ENCODE peak calls at places on chromosomes 12 and 14, in four cellular contexts. I is K562, L is HepG2, P is H1. G is an unnamed sample.

GRCh38 chr14:23119362-23120327 is 590 bp upstream of the CEBPE start:
- DNase-seq in L (no peak), P (no peak), I (no peak), G (no peak)

GRCh38 chr12:98198261-98198982 is 317.0 kb upstream of the TMPO start:
- DNase-seq in I (no peak), P (no peak), L (no peak), G (no peak)

GRCh38 chr12:115224031-115224430 is 540.1 kb upstream of the TBX3 start:
- DNase-seq in I (no peak), L (peak), P (no peak), G (no peak)

GRCh38 chr14:62289471-62289870 is 527.3 kb downstream of the SNAPC1 start:
- DNase-seq in L (no peak), I (no peak), P (no peak), G (no peak)

GRCh38 chr14:75884198-75884611 is 97.6 kb downstream of the TGFB3 start:
- DNase-seq in I (no peak), L (no peak), P (no peak), G (no peak)

GRCh38 chr12:2396448-2396871 is 343.7 kb downstream of the CACNA1C start:
- DNase-seq in P (no peak), L (no peak), I (no peak), G (no peak)

GRCh38 chr12:98418357-98419075 is 96.9 kb upstream of the TMPO start:
- DNase-seq in L (no peak), P (no peak), I (peak), G (no peak)

GRCh38 chr12:89016970-89017778 is 335.1 kb downstream of the DUSP6 start:
- DNase-seq in I (peak), L (peak), P (peak), G (no peak)

GRCh38 chr12:57430117-57430930 is 519 bp downstream of the R3HDM2 start:
- DNase-seq in L (no peak), P (peak), I (no peak), G (no peak)

GRCh38 chr14:69673578-69674305 is 62.3 kb downstream of the SUSD6 start:
- DNase-seq in I (no peak), P (no peak), L (no peak), G (no peak)

GRCh38 chr12:50569321-50569720 is 64.5 kb downstream of the DIP2B start:
- DNase-seq in P (no peak), L (no peak), I (no peak), G (no peak)

GRCh38 chr12:101117842-101118241 is 92.2 kb downstream of the SLC5A8 start:
- DNase-seq in I (no peak), L (no peak), P (no peak), G (no peak)

GRCh38 chr14:78848234-78848820 is 678.2 kb downstream of the NRXN3 start:
- DNase-seq in P (peak), L (peak), I (peak), G (no peak)

GRCh38 chr14:96403409-96403808 is 11.5 kb downstream of the AK7 start:
- DNase-seq in L (no peak), P (no peak), I (no peak), G (no peak)

GRCh38 chr12:88960213-88960878 is 380.1 kb upstream of the KITLG start:
- DNase-seq in L (peak), P (no peak), I (no peak), G (no peak)

GRCh38 chr14:55432628-55433027 is 7.8 kb downstream of the TBPL2 start:
- DNase-seq in L (no peak), I (no peak), P (no peak), G (no peak)

GRCh38 chr12:109212460-109213115 is 96.2 kb downstream of the ACACB start:
- DNase-seq in I (no peak), P (no peak), L (no peak), G (no peak)

GRCh38 chr12:48187916-48188695 is 4.7 kb downstream of the CCDC184 start:
- DNase-seq in I (no peak), P (no peak), L (no peak), G (no peak)

GRCh38 chr12:51448618-51449256 is 24.1 kb downstream of the SLC4A8 start:
- DNase-seq in I (no peak), P (no peak), L (no peak), G (no peak)

GRCh38 chr12:34393821-34394150 is 371.5 kb downstream of the ALG10 start:
- DNase-seq in I (no peak), L (no peak), P (no peak), G (no peak)

GRCh38 chr12:53838978-53839377 is 87.2 kb upstream of the CISTR start:
- DNase-seq in L (no peak), P (no peak), I (no peak), G (no peak)

GRCh38 chr12:50201987-50202521 is 34.9 kb upstream of the CERS5 start:
- DNase-seq in I (no peak), L (no peak), P (no peak), G (no peak)

GRCh38 chr12:72444125-72444524 is 172.0 kb downstream of the TRHDE start:
- DNase-seq in P (no peak), L (no peak), I (no peak), G (no peak)

GRCh38 chr12:32270818-32271710 is 128.3 kb upstream of the FGD4 start:
- DNase-seq in I (no peak), P (no peak), L (peak), G (no peak)

GRCh38 chr14:28773917-28774691 is 7.5 kb downstream of the FOXG1 start:
- DNase-seq in I (peak), P (peak), L (no peak), G (no peak)

GRCh38 chr12:106112094-106112822 is 26.5 kb downstream of the NUAK1 start:
- DNase-seq in P (no peak), I (no peak), L (no peak), G (no peak)

GRCh38 chr14:92121207-92121669 is 268 bp downstream of the NDUFB1 start:
- DNase-seq in I (peak), P (no peak), L (peak), G (no peak)

GRCh38 chr12:15754233-15754632 is 35.0 kb downstream of the EPS8 start:
- DNase-seq in L (no peak), P (no peak), I (no peak), G (no peak)

GRCh38 chr14:90568405-90568804 is 171.6 kb downstream of the CALM1 start:
- DNase-seq in L (no peak), P (no peak), I (no peak), G (no peak)

GRCh38 chr12:68451261-68452091 is 119.3 kb upstream of the MDM1 start:
- DNase-seq in P (no peak), I (peak), L (no peak), G (peak)

GRCh38 chr12:70849265-70849960 is 71.1 kb downstream of the PTPRR start:
- DNase-seq in I (peak), L (peak), P (no peak), G (no peak)

GRCh38 chr12:132687211-132688164 is at the start of the genes POLE and PXMP2:
- DNase-seq in L (peak), I (peak), P (peak), G (peak)

GRCh38 chr14:105525861-105526780 is at the start of gene TMEM121:
- DNase-seq in P (peak), I (peak), L (no peak), G (no peak)

GRCh38 chr14:97458302-97459137 is 661.3 kb downstream of the VRK1 start:
- DNase-seq in I (no peak), P (peak), L (no peak), G (no peak)

GRCh38 chr12:130162267-130162666 is at the start of gene FZD10:
- DNase-seq in L (no peak), P (peak), I (no peak), G (no peak)

GRCh38 chr14:92549853-92550244 is 36.3 kb downstream of the RIN3 start:
- DNase-seq in I (no peak), L (no peak), P (no peak), G (no peak)

GRCh38 chr12:85779768-85780167 is 56.4 kb downstream of the RASSF9 start:
- DNase-seq in P (no peak), I (no peak), L (no peak), G (no peak)

GRCh38 chr14:43481864-43482263 is 1025.2 kb downstream of the FSCB start:
- DNase-seq in I (no peak), P (no peak), L (no peak), G (no peak)

GRCh38 chr12:68240975-68241374 is 12.4 kb downstream of the IL22 start:
- DNase-seq in L (no peak), P (no peak), I (peak), G (peak)

DNA sequence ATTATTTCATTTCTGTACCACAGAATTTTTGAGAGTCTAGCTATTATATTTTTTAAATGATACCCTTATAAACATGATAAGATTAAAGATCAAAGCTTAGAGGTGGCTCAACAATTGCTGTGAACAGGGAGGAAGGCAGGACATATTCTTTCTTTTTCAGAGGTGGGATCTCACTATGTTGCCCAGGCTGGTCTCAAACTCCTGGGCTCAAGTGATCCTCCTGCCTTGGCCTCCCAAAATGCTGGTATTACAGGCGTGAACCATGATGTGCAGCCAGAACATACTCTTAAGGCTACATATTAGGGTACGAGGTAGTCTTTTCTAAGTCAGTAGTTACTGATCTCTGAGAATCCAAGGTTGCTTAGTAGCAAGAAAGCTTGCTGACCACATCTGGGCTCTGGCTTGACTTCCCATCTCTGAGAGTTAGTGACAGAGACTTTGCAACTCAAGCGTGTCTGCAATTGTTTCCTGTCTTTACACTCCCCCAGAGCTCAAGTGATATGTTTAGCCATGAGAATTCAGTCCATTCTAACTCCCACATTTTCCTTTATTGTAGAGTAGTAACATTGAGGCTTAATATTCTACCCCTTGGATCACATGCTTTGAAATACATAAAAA is 8.6 kb downstream of the RAB5B start:
- DNase-seq in L (no peak), P (no peak), I (no peak), G (peak)
- TF ChIP-seq SRF in L (no peak), P (no peak), I (no peak), G (no peak)

GRCh38 chr14:88195676-88196075 is 127.4 kb downstream of the KCNK10 start:
- DNase-seq in P (peak), I (no peak), L (no peak), G (no peak)
- TF ChIP-seq CREB1 in P (no peak), I (no peak), L (no peak), G (no peak)

GRCh38 chr12:8035440-8036010 is 3.0 kb downstream of the FOXJ2 start:
- DNase-seq in P (no peak), I (no peak), L (no peak), G (no peak)

GRCh38 chr12:8036366-8036765 is 3.9 kb downstream of the FOXJ2 start:
- DNase-seq in I (no peak), L (no peak), P (no peak), G (no peak)

GRCh38 chr12:8038659-8039114 is 6.2 kb downstream of the FOXJ2 start:
- DNase-seq in I (peak), L (no peak), P (peak), G (no peak)

GRCh38 chr12:8037046-8037663 is 4.6 kb downstream of the FOXJ2 start:
- DNase-seq in I (no peak), L (no peak), P (no peak), G (no peak)

GRCh38 chr12:8037947-8038346 is 5.4 kb downstream of the FOXJ2 start:
- DNase-seq in L (no peak), I (peak), P (no peak), G (no peak)
- TF ChIP-seq SRF in L (no peak), I (no peak), P (no peak), G (no peak)

DNA sequence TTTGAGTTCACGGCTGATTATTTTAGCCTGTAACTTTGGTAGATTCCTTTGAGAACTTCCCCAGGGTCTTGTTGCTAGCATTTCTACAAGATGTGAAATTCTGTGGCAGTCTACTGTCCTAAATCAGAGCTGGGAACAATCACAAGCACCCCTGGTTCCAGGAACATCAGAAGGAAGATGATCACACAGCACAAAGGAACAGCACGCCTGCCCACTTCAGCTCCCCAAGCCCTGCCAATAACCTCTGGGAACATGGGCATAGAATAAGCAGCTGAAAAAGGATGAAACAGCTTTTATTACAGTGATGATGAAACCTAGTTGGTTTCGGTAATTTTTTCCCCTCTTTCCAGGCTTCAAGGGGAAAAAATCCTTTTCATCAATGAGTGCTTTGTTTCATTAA is 12.3 kb downstream of the GPR19 start:
- DNase-seq in P (peak), L (no peak), I (no peak), G (no peak)
- TF ChIP-seq CREB1 in P (no peak), L (no peak), I (no peak), G (no peak)

DNA sequence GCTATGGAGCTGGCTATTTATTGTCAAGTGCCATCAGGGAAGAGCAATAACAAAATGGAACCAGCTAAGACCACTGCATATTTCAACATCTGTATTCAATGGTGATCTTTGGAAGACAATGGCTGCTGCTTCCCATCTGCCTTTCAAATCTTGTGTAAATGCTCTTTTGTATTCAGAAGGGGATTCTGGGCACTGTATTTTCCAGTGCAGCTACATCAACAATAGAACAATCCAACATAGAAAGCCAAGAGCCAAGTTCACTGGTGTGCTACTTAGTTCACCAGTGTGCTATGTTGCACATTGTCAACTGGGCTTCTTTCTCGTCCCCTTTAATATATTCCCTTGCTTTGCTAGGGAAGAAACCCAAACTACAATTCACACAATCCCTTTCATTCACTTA is 128.8 kb upstream of the OR4E1 start:
- DNase-seq in L (no peak), I (no peak), P (no peak), G (no peak)
- TF ChIP-seq SRF in L (no peak), I (no peak), P (no peak), G (no peak)

G was measured in GM12878.